ENCODE peak calls at places on chromosomes 11 and 22, in eight cellular contexts. U is naive thymus-derived CD4-positive, alpha-beta T cell; N is CD8-positive, alpha-beta T cell; S is HS-5; K is stimulated activated CD8-positive, alpha-beta memory T cell treated with anti-CD3 and anti-CD28 coated beads, Interleukin-2, amount 100 ng/mL, for 1 hour; Q is GM19239; C is left ventricle myocardium superior; Z is mucosa of descending colon. P is an unnamed sample.

GRCh38 chr22:34427436-34427835 is 507.2 kb upstream of the LARGE1 start:
- DNase-seq in U (no peak), N (no peak), S (no peak), K (no peak), Q (no peak), C (no peak), Z (no peak), P (no peak)

GRCh38 chr22:28822930-28823481 is 22.6 kb upstream of the XBP1 start:
- DNase-seq in U (no peak), N (no peak), S (no peak), K (no peak), Q (no peak), C (no peak), Z (peak), P (no peak)

GRCh38 chr22:39408173-39408572 is 8.6 kb downstream of the TAB1 start:
- DNase-seq in U (no peak), N (no peak), S (no peak), K (no peak), Q (no peak), C (peak), Z (no peak), P (no peak)

GRCh38 chr22:45629469-45630089 is 42.1 kb upstream of the ATXN10 start:
- DNase-seq in U (no peak), N (no peak), S (no peak), K (no peak), Q (no peak), C (no peak), Z (no peak), P (no peak)

GRCh38 chr11:126573325-126574076 is 218.0 kb downstream of the ST3GAL4 start:
- DNase-seq in U (no peak), N (no peak), S (no peak), K (no peak), Q (no peak), C (no peak), Z (no peak), P (no peak)

GRCh38 chr11:20388096-20389055 is 860 bp downstream of the PRMT3 start:
- DNase-seq in U (peak), N (no peak), S (no peak), K (no peak), Q (no peak), C (peak), Z (no peak), P (peak)

GRCh38 chr22:20131856-20132685 is 467 bp downstream of the ZDHHC8 start:
- DNase-seq in U (no peak), N (no peak), S (no peak), K (no peak), Q (peak), C (peak), Z (peak), P (no peak)

GRCh38 chr11:66851698-66852465 is 5.0 kb upstream of the LRFN4 start:
- DNase-seq in U (no peak), N (no peak), S (no peak), K (no peak), Q (peak), C (peak), Z (no peak), P (no peak)

GRCh38 chr11:67507891-67508485 is at the start of gene CDK2AP2:
- DNase-seq in U (peak), N (peak), S (peak), K (peak), Q (peak), C (peak), Z (peak), P (peak)

GRCh38 chr22:29408925-29409324 is 20.6 kb upstream of the AP1B1 start:
- DNase-seq in U (no peak), N (no peak), S (no peak), K (no peak), Q (no peak), C (no peak), Z (no peak), P (no peak)

GRCh38 chr11:6418199-6418957 is 516 bp downstream of the APBB1 start:
- DNase-seq in U (no peak), N (no peak), S (no peak), K (no peak), Q (no peak), C (peak), Z (peak), P (no peak)

GRCh38 chr11:9219115-9219514 is 46.0 kb downstream of the DENND5A start:
- DNase-seq in U (no peak), N (no peak), S (no peak), K (no peak), Q (no peak), C (no peak), Z (no peak), P (no peak)

GRCh38 chr11:13339196-13340153 is 61.9 kb downstream of the BMAL1 start:
- DNase-seq in U (no peak), N (no peak), S (peak), K (no peak), Q (no peak), C (no peak), Z (no peak), P (no peak)

GRCh38 chr22:26502688-26503561 is 9.3 kb downstream of the TFIP11 start:
- DNase-seq in U (peak), N (peak), S (no peak), K (peak), Q (peak), C (peak), Z (peak), P (peak)

GRCh38 chr22:46516638-46517037 is 20.8 kb downstream of the CELSR1 start:
- DNase-seq in U (no peak), N (no peak), S (no peak), K (no peak), Q (no peak), C (no peak), Z (no peak), P (no peak)

GRCh38 chr11:131465746-131466145 is 95.3 kb downstream of the NTM start:
- DNase-seq in U (no peak), N (no peak), S (no peak), K (no peak), Q (no peak), C (no peak), Z (no peak), P (no peak)

GRCh38 chr11:74005721-74006517 is 3.0 kb downstream of the UCP3 start:
- DNase-seq in U (no peak), N (no peak), S (no peak), K (no peak), Q (no peak), C (no peak), Z (no peak), P (no peak)

GRCh38 chr11:19573666-19574065 is 139.0 kb upstream of the NAV2 start:
- DNase-seq in U (no peak), N (no peak), S (no peak), K (no peak), Q (no peak), C (peak), Z (no peak), P (no peak)

GRCh38 chr22:29541845-29542244 is 11.7 kb downstream of the THOC5 start:
- DNase-seq in U (no peak), N (no peak), S (no peak), K (no peak), Q (no peak), C (no peak), Z (no peak), P (no peak)

GRCh38 chr11:61683116-61683515 is 2.9 kb downstream of the DAGLA start:
- DNase-seq in U (no peak), N (no peak), S (no peak), K (no peak), Q (no peak), C (no peak), Z (no peak), P (no peak)

GRCh38 chr22:36816635-36817428 is at the start of gene PVALB:
- DNase-seq in U (peak), N (no peak), S (no peak), K (no peak), Q (no peak), C (peak), Z (peak), P (no peak)

GRCh38 chr11:8250981-8251620 is 12.6 kb downstream of the LMO1 start:
- DNase-seq in U (no peak), N (no peak), S (no peak), K (no peak), Q (no peak), C (peak), Z (no peak), P (no peak)

GRCh38 chr11:108734956-108735559 is 70.2 kb downstream of the DDX10 start:
- DNase-seq in U (no peak), N (no peak), S (no peak), K (no peak), Q (no peak), C (no peak), Z (no peak), P (no peak)

GRCh38 chr11:128182844-128183243 is 404.5 kb downstream of the ETS1 start:
- DNase-seq in U (no peak), N (no peak), S (no peak), K (no peak), Q (no peak), C (no peak), Z (no peak), P (no peak)

GRCh38 chr11:35305670-35306382 is 113.5 kb downstream of the SLC1A2 start:
- DNase-seq in U (no peak), N (peak), S (no peak), K (peak), Q (peak), C (no peak), Z (peak), P (peak)

GRCh38 chr11:32152821-32153220 is 61.9 kb downstream of the RCN1 start:
- DNase-seq in U (no peak), N (no peak), S (no peak), K (no peak), Q (no peak), C (no peak), Z (no peak), P (no peak)

GRCh38 chr22:19057539-19057938 is 64.7 kb downstream of the DGCR2 start:
- DNase-seq in U (no peak), N (peak), S (no peak), K (no peak), Q (no peak), C (no peak), Z (no peak), P (no peak)

GRCh38 chr11:43419460-43419859 is 60.7 kb downstream of the TTC17 start:
- DNase-seq in U (no peak), N (no peak), S (peak), K (no peak), Q (peak), C (no peak), Z (peak), P (peak)

GRCh38 chr11:24760681-24761080 is 263.8 kb downstream of the LUZP2 start:
- DNase-seq in U (no peak), N (no peak), S (peak), K (no peak), Q (no peak), C (no peak), Z (no peak), P (no peak)

GRCh38 chr11:36110698-36111410 is 167.0 kb downstream of the LDLRAD3 start:
- DNase-seq in U (no peak), N (no peak), S (no peak), K (no peak), Q (no peak), C (no peak), Z (no peak), P (no peak)

GRCh38 chr11:116416852-116417251 is 355.9 kb downstream of the BUD13 start:
- DNase-seq in U (no peak), N (no peak), S (no peak), K (no peak), Q (no peak), C (no peak), Z (no peak), P (no peak)

GRCh38 chr11:55811067-55811466 is at the start of gene OR5L1:
- DNase-seq in U (no peak), N (no peak), S (no peak), K (no peak), Q (no peak), C (no peak), Z (no peak), P (no peak)

P was measured in GM10248.